ENCODE peak calls at places on chromosomes 11 and 22, in nine cellular contexts. F is EL, X is occipital lobe, Y is renal cortical epithelial cell, G is HFF-Myc, Q is T-cell, L is MM.1S, I is C1 segment of cervical spinal cord, R is progenitor cell of endocrine pancreas. T is an unnamed sample.

GRCh38 chr22:29798318-29798717 is 31.1 kb downstream of the UQCR10 start:
- DNase-seq in F (no peak), X (no peak), Y (no peak), G (no peak), Q (no peak), L (no peak), I (no peak), R (no peak), T (no peak)

GRCh38 chr22:44685384-44686056 is 16.5 kb upstream of the PRR5 start:
- DNase-seq in F (peak; percentile 73), X (no peak), Y (peak; percentile 34), G (peak; percentile 78), Q (peak; percentile 64), L (peak; percentile 15), I (no peak), R (no peak), T (no peak)

GRCh38 chr11:6862961-6863360 is at the start of gene OR10A2:
- DNase-seq in F (no peak), X (no peak), Y (no peak), G (peak; percentile 22), Q (no peak), L (no peak), I (no peak), R (no peak), T (no peak)

GRCh38 chr11:81104051-81104450 is 1629.6 kb downstream of the FAM181B start:
- DNase-seq in F (no peak), X (no peak), Y (no peak), G (no peak), Q (no peak), L (no peak), I (no peak), R (no peak), T (no peak)

GRCh38 chr22:30078320-30079311 is 1.6 kb upstream of the HORMAD2 start:
- DNase-seq in F (no peak), X (no peak), Y (peak; percentile 11), G (no peak), Q (no peak), L (no peak), I (no peak), R (no peak), T (peak; percentile 37)

GRCh38 chr11:102994101-102994500 is 38.6 kb upstream of the MMP13 start:
- DNase-seq in F (peak; percentile 43), X (no peak), Y (peak; percentile 25), G (no peak), Q (no peak), L (no peak), I (no peak), R (no peak), T (no peak)

GRCh38 chr22:31039393-31039792 is 41.7 kb upstream of the SMTN start:
- DNase-seq in F (peak; percentile 44), X (no peak), Y (no peak), G (peak; percentile 69), Q (no peak), L (no peak), I (no peak), R (no peak), T (no peak)

GRCh38 chr22:27377901-27378300 is 423.7 kb downstream of the MN1 start:
- DNase-seq in F (no peak), X (no peak), Y (peak; percentile 18), G (no peak), Q (no peak), L (no peak), I (no peak), R (no peak), T (no peak)

GRCh38 chr22:28907311-28908008 is 24.1 kb downstream of the ZNRF3 start:
- DNase-seq in F (no peak), X (no peak), Y (peak; percentile 78), G (peak; percentile 38), Q (no peak), L (no peak), I (no peak), R (no peak), T (no peak)

GRCh38 chr11:45473491-45473890 is 187.3 kb upstream of the SYT13 start:
- DNase-seq in F (no peak), X (no peak), Y (no peak), G (no peak), Q (no peak), L (no peak), I (no peak), R (no peak), T (no peak)

GRCh38 chr22:28955817-28956216 is 72.4 kb downstream of the ZNRF3 start:
- DNase-seq in F (no peak), X (no peak), Y (no peak), G (no peak), Q (peak; percentile 42), L (peak; percentile 96), I (no peak), R (no peak), T (no peak)

GRCh38 chr11:119148855-119149370 is at the start of gene ABCG4:
- DNase-seq in F (peak; percentile 18), X (no peak), Y (no peak), G (no peak), Q (peak; percentile 16), L (no peak), I (peak; percentile 12), R (no peak), T (no peak)

GRCh38 chr22:44667829-44668189 is 34.2 kb upstream of the PRR5 start:
- DNase-seq in F (no peak), X (no peak), Y (no peak), G (no peak), Q (peak; percentile 62), L (no peak), I (no peak), R (no peak), T (no peak)

GRCh38 chr11:62353841-62354240 is 16.6 kb downstream of the ASRGL1 start:
- DNase-seq in F (no peak), X (no peak), Y (no peak), G (no peak), Q (no peak), L (no peak), I (no peak), R (no peak), T (no peak)

GRCh38 chr11:71204294-71204693 is 48.1 kb downstream of the SHANK2 start:
- DNase-seq in F (no peak), X (no peak), Y (no peak), G (no peak), Q (no peak), L (no peak), I (no peak), R (no peak), T (peak; percentile 35)

GRCh38 chr11:106603971-106604370 is 414.3 kb downstream of the GUCY1A2 start:
- DNase-seq in F (no peak), X (no peak), Y (no peak), G (no peak), Q (no peak), L (no peak), I (no peak), R (no peak), T (no peak)

GRCh38 chr11:34997872-34998548 is 81.6 kb downstream of the PDHX start:
- DNase-seq in F (peak; percentile 37), X (no peak), Y (peak; percentile 59), G (no peak), Q (no peak), L (no peak), I (no peak), R (no peak), T (no peak)

GRCh38 chr11:132056689-132057088 is 686.3 kb downstream of the NTM start:
- DNase-seq in F (peak; percentile 56), X (no peak), Y (peak; percentile 70), G (peak; percentile 40), Q (no peak), L (no peak), I (no peak), R (no peak), T (no peak)

GRCh38 chr11:128517457-128518230 is 69.7 kb downstream of the ETS1 start:
- DNase-seq in F (peak; percentile 87), X (no peak), Y (peak; percentile 69), G (no peak), Q (no peak), L (no peak), I (no peak), R (no peak), T (no peak)

GRCh38 chr22:25100972-25101371 is 98.7 kb upstream of the CRYBB3 start:
- DNase-seq in F (no peak), X (no peak), Y (no peak), G (no peak), Q (no peak), L (no peak), I (no peak), R (no peak), T (no peak)

GRCh38 chr11:17386331-17387084 is 2.0 kb downstream of the KCNJ11 start:
- DNase-seq in F (peak; percentile 50), X (peak; percentile 66), Y (peak; percentile 24), G (no peak), Q (no peak), L (peak; percentile 78), I (peak; percentile 11), R (peak; percentile 40), T (no peak)

GRCh38 chr11:78354741-78355705 is 62.6 kb downstream of the GAB2 start:
- DNase-seq in F (no peak), X (no peak), Y (no peak), G (no peak), Q (no peak), L (no peak), I (no peak), R (no peak), T (no peak)

GRCh38 chr11:135074397-135074998 is 662.5 kb upstream of the B3GAT1 start:
- DNase-seq in F (no peak), X (no peak), Y (no peak), G (no peak), Q (no peak), L (no peak), I (no peak), R (no peak), T (no peak)

GRCh38 chr11:74014880-74015279 is 6.0 kb upstream of the UCP3 start:
- DNase-seq in F (no peak), X (no peak), Y (no peak), G (no peak), Q (no peak), L (peak; percentile 72), I (no peak), R (no peak), T (no peak)

GRCh38 chr11:122897606-122898210 is 15.1 kb downstream of the JHY start:
- DNase-seq in F (peak; percentile 81), X (no peak), Y (peak; percentile 58), G (no peak), Q (no peak), L (no peak), I (no peak), R (no peak), T (no peak)

GRCh38 chr22:30318773-30319419 is 7.8 kb downstream of the TBC1D10A start:
- DNase-seq in F (no peak), X (no peak), Y (no peak), G (no peak), Q (no peak), L (no peak), I (no peak), R (no peak), T (no peak)

GRCh38 chr11:62923634-62924411 is 2.7 kb upstream of the CHRM1 start:
- DNase-seq in F (no peak), X (peak; percentile 64), Y (no peak), G (no peak), Q (peak; percentile 28), L (peak; percentile 75), I (no peak), R (no peak), T (peak; percentile 30)

GRCh38 chr11:32952421-32952820 is 59.8 kb downstream of the QSER1 start:
- DNase-seq in F (no peak), X (no peak), Y (no peak), G (no peak), Q (no peak), L (no peak), I (no peak), R (no peak), T (no peak)

GRCh38 chr11:19573666-19574065 is 139.0 kb upstream of the NAV2 start:
- DNase-seq in F (no peak), X (no peak), Y (no peak), G (no peak), Q (no peak), L (no peak), I (no peak), R (no peak), T (no peak)

GRCh38 chr11:11461473-11461872 is 108.4 kb upstream of the CSNK2A3 start:
- DNase-seq in F (no peak), X (peak; percentile 61), Y (no peak), G (no peak), Q (no peak), L (no peak), I (no peak), R (no peak), T (peak; percentile 81)

GRCh38 chr11:131656839-131657211 is 286.4 kb downstream of the NTM start:
- DNase-seq in F (no peak), X (no peak), Y (no peak), G (no peak), Q (no peak), L (no peak), I (no peak), R (no peak), T (no peak)

T was measured in dorsolateral prefrontal cortex.